ENCODE peak calls at places on chromosomes 1 and 21, in seven cellular contexts. Y, N, V, C, L, X and B are unnamed samples.

GRCh38 chr1:44701141-44701573 is 26.6 kb downstream of the ARMH1 start:
- DNase-seq in C (no peak), L (no peak), X (no peak), Y (no peak), N (no peak), V (no peak), B (peak)

GRCh38 chr1:29121951-29122661 is 1.6 kb downstream of the TMEM200B start:
- DNase-seq in N (no peak), C (peak), V (no peak), Y (no peak), X (peak), L (peak), B (no peak)

GRCh38 chr1:179910934-179911333 is 28.8 kb downstream of the TOR1AIP1 start:
- DNase-seq in N (no peak), V (no peak), L (no peak), Y (no peak), X (no peak), C (no peak), B (no peak)

GRCh38 chr1:62435231-62436038 is 1.4 kb upstream of the USP1 start:
- DNase-seq in L (peak), Y (no peak), V (peak), N (no peak), C (no peak), X (peak), B (peak)

GRCh38 chr1:92691937-92692336 is 93.0 kb downstream of the EVI5 start:
- DNase-seq in X (no peak), Y (no peak), C (no peak), L (no peak), V (no peak), N (no peak), B (no peak)

GRCh38 chr1:35568975-35569395 is 4.1 kb upstream of the TFAP2E start:
- DNase-seq in X (peak), L (peak), Y (peak), C (peak), V (peak), N (no peak), B (no peak)

GRCh38 chr1:39683591-39684312 is 7.5 kb downstream of the HPCAL4 start:
- DNase-seq in N (no peak), V (no peak), L (no peak), X (peak), Y (peak), C (no peak), B (no peak)

GRCh38 chr1:8727809-8728213 is 89.6 kb downstream of the RERE start:
- DNase-seq in X (no peak), L (no peak), N (no peak), C (no peak), Y (no peak), V (no peak), B (no peak)

GRCh38 chr1:168772428-168772827 is 43.4 kb upstream of the DPT start:
- DNase-seq in X (no peak), V (no peak), N (no peak), Y (no peak), C (no peak), L (no peak), B (no peak)

GRCh38 chr1:41371630-41372599 is 10.7 kb downstream of the FOXO6 start:
- DNase-seq in Y (no peak), L (no peak), X (no peak), C (no peak), N (no peak), V (no peak), B (no peak)

GRCh38 chr1:229879746-229880145 is 187.3 kb upstream of the GALNT2 start:
- DNase-seq in V (no peak), Y (no peak), X (no peak), C (no peak), L (no peak), N (no peak), B (no peak)

GRCh38 chr1:151720190-151720953 is 950 bp upstream of the RIIAD1 start:
- DNase-seq in C (no peak), N (no peak), X (no peak), L (no peak), V (no peak), Y (no peak), B (no peak)

GRCh38 chr1:44791364-44791801 is 3.4 kb upstream of the BEST4 start:
- DNase-seq in X (no peak), Y (no peak), V (no peak), L (no peak), C (no peak), N (no peak), B (no peak)

GRCh38 chr1:17601643-17602382 is 62.3 kb downstream of the ARHGEF10L start:
- DNase-seq in Y (no peak), C (no peak), X (no peak), V (no peak), N (no peak), L (no peak), B (no peak)

GRCh38 chr1:32197074-32197473 is 3.3 kb upstream of the CCDC28B start:
- DNase-seq in N (no peak), X (no peak), V (no peak), C (no peak), L (peak), Y (no peak), B (no peak)

GRCh38 chr21:25776440-25776839 is 41.7 kb downstream of the GABPA start:
- DNase-seq in X (no peak), L (no peak), C (no peak), V (no peak), Y (no peak), N (no peak), B (no peak)

DNA sequence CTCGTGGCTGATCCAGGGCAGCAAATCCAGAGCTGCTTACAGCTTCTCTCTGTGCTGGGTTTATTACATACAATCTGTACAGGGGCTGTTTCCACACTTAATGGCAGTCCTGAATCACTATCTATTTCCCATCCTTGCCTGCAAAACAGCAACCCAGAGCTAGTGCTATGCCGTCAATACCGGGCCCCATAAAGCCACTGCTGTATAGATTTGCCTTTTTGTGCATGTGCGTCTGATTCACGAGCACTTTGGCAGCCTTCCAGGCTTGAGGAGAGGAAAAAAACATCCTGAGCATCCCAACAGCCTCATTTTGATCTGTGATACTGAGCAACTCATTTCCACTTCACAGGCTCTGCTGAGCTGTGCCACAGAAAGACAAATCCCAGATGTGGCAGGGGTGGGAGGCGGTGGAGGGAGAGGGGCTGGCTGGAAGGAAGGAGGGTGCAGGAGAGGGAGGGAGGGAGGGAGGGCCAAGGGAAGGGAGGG is 65.2 kb upstream of the TARBP1 start:
- DNase-seq in N (peak), V (no peak), X (peak), Y (peak), C (peak), L (no peak), B (no peak)
- H3K27ac ChIP-seq in N (peak), V (no peak), X (no peak), Y (no peak), C (peak), L (peak), B (peak)

GRCh38 chr1:61087574-61087973 is 5.2 kb downstream of the NFIA start:
- DNase-seq in L (no peak), X (no peak), V (no peak), N (no peak), C (no peak), Y (no peak), B (no peak)
- H3K27ac ChIP-seq in L (no peak), X (no peak), V (no peak), N (no peak), C (no peak), Y (no peak), B (no peak)

GRCh38 chr1:55364216-55364615 is 149.1 kb upstream of the USP24 start:
- DNase-seq in V (no peak), Y (no peak), N (no peak), L (no peak), C (no peak), X (no peak), B (no peak)
- H3K27ac ChIP-seq in V (no peak), Y (no peak), N (no peak), L (no peak), C (no peak), X (no peak), B (no peak)

GRCh38 chr1:169894424-169895145 is 889 bp upstream of the SCYL3 start:
- DNase-seq in N (no peak), C (no peak), L (no peak), Y (no peak), X (no peak), V (no peak), B (no peak)
- H3K27ac ChIP-seq in N (no peak), C (peak), L (peak), Y (peak), X (peak), V (peak), B (peak)

DNA sequence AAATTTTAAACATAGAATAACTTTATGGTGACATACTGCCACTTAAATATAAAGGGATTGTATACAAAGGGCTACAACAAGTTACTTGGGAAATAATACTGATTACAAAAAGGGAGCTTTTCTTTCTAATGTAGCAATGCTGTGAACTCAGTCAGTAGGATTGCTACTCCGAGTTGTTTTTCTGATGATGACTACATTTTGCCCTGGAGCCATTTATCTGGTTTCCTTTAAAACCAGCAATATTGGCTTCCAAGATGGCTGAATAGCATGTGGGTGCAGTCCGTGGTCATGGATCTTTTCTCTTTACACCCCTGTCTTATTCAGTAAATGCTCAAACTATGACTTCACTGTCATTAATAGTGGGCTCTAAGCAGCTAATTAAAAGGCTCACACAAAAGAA is 92.6 kb upstream of the NEK7 start:
- DNase-seq in N (no peak), Y (no peak), V (no peak), L (no peak), C (peak), X (no peak), B (peak)
- H3K27ac ChIP-seq in N (no peak), Y (no peak), V (no peak), L (no peak), C (no peak), X (no peak), B (no peak)